ENCODE peak calls at places on chromosomes 12 and 14, in seven cellular contexts. S is NCI-H510A treated with DMSO at 0.1 percent for 48 hours; G is lower leg skin; N is stimulated activated CD4-positive, alpha-beta T cell treated with anti-CD3 and anti-CD28 coated beads, Interleukin-1b, Interleukin-23, amount 100 ng/mL, for 48 hours; U is RKO; J is heart left ventricle; R is cardiac fibroblast. P is an unnamed sample.

GRCh38 chr14:74637184-74637562 is 25.1 kb upstream of the LTBP2 start:
- DNase-seq in G (no peak), S (no peak), U (no peak), R (no peak), N (no peak), J (no peak), P (no peak)

GRCh38 chr12:70671698-70672097 is 34.5 kb upstream of the PTPRB start:
- DNase-seq in G (no peak), U (no peak), R (no peak), N (no peak), J (no peak), S (no peak), P (peak; percentile 39)

GRCh38 chr14:56357478-56357877 is 222.1 kb upstream of the TMEM260 start:
- DNase-seq in J (no peak), G (no peak), U (no peak), R (no peak), S (no peak), N (no peak), P (no peak)

GRCh38 chr12:108570743-108571603 is 8.6 kb downstream of the ISCU start:
- DNase-seq in R (peak; percentile 76), J (no peak), S (no peak), G (no peak), N (no peak), U (peak; percentile 47), P (no peak)

GRCh38 chr14:87745507-87746118 is 247.4 kb downstream of the GALC start:
- DNase-seq in U (peak; percentile 45), G (no peak), S (no peak), R (peak; percentile 42), J (no peak), N (no peak), P (peak; percentile 25)

GRCh38 chr14:75990297-75990696 is 4.7 kb downstream of the IFT43 start:
- DNase-seq in J (no peak), G (no peak), U (no peak), N (no peak), S (no peak), R (no peak), P (no peak)

GRCh38 chr12:132638541-132639408 is 20.2 kb downstream of the P2RX2 start:
- DNase-seq in G (no peak), N (no peak), R (peak; percentile 67), J (no peak), S (peak; percentile 32), U (peak; percentile 49), P (no peak)

GRCh38 chr14:30657606-30658163 is 35.6 kb downstream of the SCFD1 start:
- DNase-seq in R (peak; percentile 24), J (no peak), S (no peak), G (no peak), U (peak; percentile 23), N (no peak), P (no peak)

GRCh38 chr12:50110762-50111416 is 1.1 kb upstream of the COX14 start:
- DNase-seq in S (peak; percentile 59), U (no peak), R (peak; percentile 56), N (no peak), J (peak; percentile 92), G (peak; percentile 28), P (no peak)

GRCh38 chr14:100536721-100537700 is 50.2 kb downstream of the BEGAIN start:
- DNase-seq in G (peak; percentile 8), S (no peak), N (no peak), R (no peak), J (peak; percentile 12), U (no peak), P (no peak)

GRCh38 chr14:54322668-54323380 is 74.0 kb upstream of the CDKN3 start:
- DNase-seq in G (no peak), J (peak; percentile 65), N (no peak), U (no peak), S (no peak), R (no peak), P (peak; percentile 20)

GRCh38 chr14:62409909-62410308 is 635.3 kb downstream of the KCNH5 start:
- DNase-seq in S (no peak), R (peak; percentile 73), G (no peak), N (no peak), J (no peak), U (peak; percentile 35), P (no peak)

GRCh38 chr12:103773109-103773905 is 67.7 kb downstream of the NT5DC3 start:
- DNase-seq in N (no peak), R (no peak), J (no peak), G (no peak), U (no peak), S (no peak), P (no peak)

GRCh38 chr14:78593949-78594348 is 423.8 kb downstream of the NRXN3 start:
- DNase-seq in S (no peak), U (no peak), N (no peak), R (no peak), J (no peak), G (no peak), P (no peak)

GRCh38 chr12:119829439-119829838 is 47.7 kb downstream of the CIT start:
- DNase-seq in G (no peak), R (no peak), J (no peak), S (no peak), N (no peak), U (no peak), P (no peak)

GRCh38 chr12:1830981-1831930 is 10.9 kb downstream of the LRTM2 start:
- DNase-seq in S (no peak), G (no peak), J (peak; percentile 64), U (peak; percentile 14), R (peak; percentile 50), N (no peak), P (no peak)

GRCh38 chr12:54360717-54361456 is 3.4 kb downstream of the GPR84 start:
- DNase-seq in G (no peak), S (peak; percentile 80), U (peak; percentile 63), N (peak; percentile 43), R (peak; percentile 87), J (peak; percentile 79), P (peak; percentile 79)

GRCh38 chr12:19800884-19801283 is 361.6 kb downstream of the AEBP2 start:
- DNase-seq in R (peak; percentile 57), J (no peak), N (no peak), S (no peak), U (no peak), G (no peak), P (no peak)

GRCh38 chr14:95540236-95540635 is 5.4 kb downstream of the GLRX5 start:
- DNase-seq in J (no peak), N (no peak), U (no peak), R (no peak), G (no peak), S (no peak), P (no peak)

GRCh38 chr14:94689218-94689984 is 77.2 kb downstream of the SERPINA3 start:
- DNase-seq in S (peak; percentile 40), R (peak; percentile 55), N (peak; percentile 52), G (peak; percentile 21), J (peak; percentile 64), U (no peak), P (peak; percentile 62)

GRCh38 chr12:76519538-76519937 is 40.0 kb downstream of the OSBPL8 start:
- DNase-seq in N (peak; percentile 9), U (no peak), J (no peak), S (no peak), R (peak; percentile 92), G (no peak), P (no peak)

GRCh38 chr12:27305673-27306504 is 26.7 kb upstream of the BMAL2 start:
- DNase-seq in U (peak; percentile 75), S (peak; percentile 29), R (peak; percentile 78), N (no peak), G (no peak), J (no peak), P (peak; percentile 13)

GRCh38 chr12:86376052-86376451 is 119.9 kb upstream of the MGAT4C start:
- DNase-seq in S (no peak), G (no peak), U (peak; percentile 11), N (no peak), R (no peak), J (peak; percentile 57), P (no peak)

GRCh38 chr12:1611775-1612174 is 17.3 kb upstream of the WNT5B start:
- DNase-seq in J (no peak), U (no peak), N (no peak), S (no peak), G (no peak), R (peak; percentile 90), P (peak; percentile 13)

GRCh38 chr14:69848156-69848555 is 31.1 kb upstream of the SMOC1 start:
- DNase-seq in N (no peak), U (no peak), G (no peak), S (no peak), R (no peak), J (no peak), P (no peak)

GRCh38 chr12:20044836-20045235 is 323.5 kb upstream of the PDE3A start:
- DNase-seq in N (no peak), J (no peak), R (peak; percentile 63), G (no peak), U (peak; percentile 2), S (no peak), P (no peak)

GRCh38 chr12:103810108-103810507 is 30.9 kb downstream of the NT5DC3 start:
- DNase-seq in N (no peak), R (no peak), U (no peak), S (no peak), J (no peak), G (no peak), P (no peak)

GRCh38 chr12:69239922-69240624 is 704 bp downstream of the CPSF6 start:
- DNase-seq in U (peak; percentile 45), S (peak; percentile 84), R (peak; percentile 31), J (peak; percentile 51), N (peak; percentile 46), G (peak; percentile 25), P (peak; percentile 56)

GRCh38 chr14:26598081-26598671 is 343 bp upstream of the NOVA1 start:
- DNase-seq in N (no peak), G (peak; percentile 83), R (peak; percentile 88), U (no peak), S (peak; percentile 88), J (peak; percentile 77), P (peak; percentile 91)

GRCh38 chr12:96335270-96335669 is 65.0 kb downstream of the CDK17 start:
- DNase-seq in S (no peak), R (no peak), G (no peak), N (no peak), J (no peak), U (no peak), P (no peak)

GRCh38 chr12:13241833-13242232 is 45.3 kb downstream of the EMP1 start:
- DNase-seq in G (no peak), N (no peak), J (no peak), U (peak; percentile 21), S (no peak), R (no peak), P (no peak)

GRCh38 chr12:21509768-21510167 is 8.2 kb downstream of the GOLT1B start:
- DNase-seq in N (no peak), U (no peak), G (no peak), S (no peak), J (no peak), R (no peak), P (no peak)

GRCh38 chr12:55972906-55973597 is 826 bp upstream of the RAB5B start:
- DNase-seq in J (no peak), S (no peak), R (no peak), N (no peak), G (no peak), U (peak; percentile 55), P (no peak)

GRCh38 chr12:2396448-2396871 is 343.7 kb downstream of the CACNA1C start:
- DNase-seq in S (no peak), G (no peak), U (no peak), J (peak; percentile 82), N (no peak), R (peak; percentile 12), P (no peak)

P was measured in NCI-H345.